ENCODE peak calls at places on chromosomes 16 and 17, in ten cellular contexts. J, U, T, V, Z, I, P, B, R and G are unnamed samples.

GRCh38 chr17:62968445-62968923 is 2.4 kb downstream of the TANC2 start:
- DNase-seq in J (peak), R (peak), U (peak), I (peak), P (peak), V (peak), B (peak), T (peak), Z (peak), G (peak)

GRCh38 chr16:13885700-13886099 is 34.3 kb upstream of the ERCC4 start:
- DNase-seq in T (no peak), J (no peak), B (no peak), Z (no peak), V (no peak), R (no peak), U (no peak), I (no peak), P (no peak), G (no peak)

GRCh38 chr17:77746391-77746790 is 212.1 kb upstream of the TNRC6C start:
- DNase-seq in V (no peak), B (no peak), Z (peak), J (no peak), T (no peak), P (no peak), R (no peak), U (no peak), I (no peak), G (no peak)

GRCh38 chr16:67499159-67499558 is 15.8 kb upstream of the AGRP start:
- DNase-seq in T (no peak), V (no peak), U (no peak), Z (no peak), B (no peak), J (no peak), P (no peak), R (no peak), I (no peak), G (no peak)

GRCh38 chr17:8064590-8065019 is 22.9 kb downstream of the ALOX12B start:
- DNase-seq in T (no peak), U (no peak), J (no peak), R (no peak), I (no peak), P (no peak), V (no peak), Z (no peak), B (no peak), G (no peak)

GRCh38 chr16:3095869-3096268 is 3.2 kb downstream of the ZSCAN10 start:
- DNase-seq in B (no peak), R (no peak), T (peak), U (no peak), J (no peak), V (peak), P (no peak), I (no peak), Z (no peak), G (no peak)

GRCh38 chr16:89442588-89442987 is 47.8 kb downstream of the ANKRD11 start:
- DNase-seq in U (peak), Z (no peak), B (no peak), V (no peak), R (no peak), I (no peak), J (no peak), T (no peak), P (no peak), G (peak)

GRCh38 chr16:22322021-22322471 is 24.8 kb downstream of the POLR3E start:
- DNase-seq in U (no peak), P (no peak), T (no peak), J (no peak), I (no peak), B (no peak), V (no peak), Z (no peak), R (no peak), G (peak)

GRCh38 chr17:58320163-58320558 is 8.4 kb downstream of the TSPOAP1 start:
- DNase-seq in Z (peak), I (no peak), B (no peak), T (no peak), U (no peak), R (no peak), J (no peak), P (no peak), V (no peak), G (no peak)

GRCh38 chr17:13725286-13725990 is 123.7 kb upstream of the HS3ST3A1 start:
- DNase-seq in R (peak), V (no peak), Z (no peak), T (no peak), J (no peak), I (no peak), U (no peak), P (no peak), B (no peak), G (no peak)

GRCh38 chr17:28151001-28151400 is 108.5 kb downstream of the NLK start:
- DNase-seq in P (no peak), B (no peak), I (no peak), T (no peak), V (no peak), R (no peak), Z (no peak), J (no peak), U (no peak), G (peak)

GRCh38 chr17:80263253-80264047 is 2.8 kb downstream of the RNF213 start:
- DNase-seq in U (peak), I (peak), T (peak), R (peak), J (peak), Z (no peak), B (peak), P (peak), V (peak), G (peak)

GRCh38 chr17:44916781-44917241 is 1.5 kb upstream of the GFAP start:
- DNase-seq in R (peak), I (no peak), J (no peak), T (no peak), B (no peak), Z (no peak), P (no peak), U (peak), V (no peak), G (no peak)

GRCh38 chr16:2874032-2874431 is 9.0 kb upstream of the FLYWCH2 start:
- DNase-seq in P (no peak), J (no peak), I (no peak), V (no peak), R (no peak), T (no peak), Z (no peak), B (no peak), U (no peak), G (peak)